ENCODE peak calls at places on chromosomes 12 and 14, in six cellular contexts. Z is gastrocnemius medialis, I is RWPE1, M is iPS DF 6.9, V is K562, S is MCF 10A. A is an unnamed sample.

GRCh38 chr12:124496584-124496983 is 70.8 kb downstream of the NCOR2 start:
- DNase-seq in M (no peak), S (no peak), I (peak; percentile 83), V (peak; percentile 92), Z (no peak), A (no peak)

GRCh38 chr14:93980464-93981201 is 4.3 kb upstream of the ASB2 start:
- DNase-seq in V (no peak), Z (peak; percentile 99), I (no peak), S (peak; percentile 27), M (no peak), A (no peak)

GRCh38 chr14:41607966-41608663 is 1.4 kb downstream of the LRFN5 start:
- DNase-seq in I (no peak), Z (no peak), S (no peak), V (no peak), M (no peak), A (no peak)

GRCh38 chr12:51626115-51626514 is 35.1 kb downstream of the SCN8A start:
- DNase-seq in M (no peak), S (no peak), I (no peak), Z (no peak), V (no peak), A (no peak)

GRCh38 chr12:53208877-53209463 is 1.9 kb upstream of the ITGB7 start:
- DNase-seq in S (no peak), V (no peak), Z (no peak), I (no peak), M (no peak), A (no peak)

GRCh38 chr14:74380845-74381244 is 32.6 kb downstream of the VRTN start:
- DNase-seq in I (no peak), V (no peak), M (no peak), S (no peak), Z (no peak), A (no peak)

GRCh38 chr12:19518209-19518608 is 78.9 kb downstream of the AEBP2 start:
- DNase-seq in V (no peak), M (no peak), S (no peak), Z (no peak), I (no peak), A (no peak)

GRCh38 chr12:115383668-115384067 is 699.7 kb upstream of the TBX3 start:
- DNase-seq in M (no peak), Z (peak; percentile 19), V (no peak), I (peak; percentile 88), S (peak; percentile 97), A (peak; percentile 53)

GRCh38 chr12:89565002-89565401 is 39.2 kb upstream of the POC1B start:
- DNase-seq in Z (no peak), M (no peak), S (no peak), V (no peak), I (no peak), A (no peak)

GRCh38 chr14:105168979-105169507 is 467 bp upstream of the JAG2 start:
- DNase-seq in S (no peak), M (peak; percentile 37), I (no peak), Z (no peak), V (peak; percentile 82), A (no peak)

GRCh38 chr12:116780942-116781341 is 42.8 kb downstream of the RNFT2 start:
- DNase-seq in I (no peak), M (no peak), S (no peak), V (no peak), Z (no peak), A (no peak)

GRCh38 chr12:5335059-5335458 is 96.8 kb upstream of the NTF3 start:
- DNase-seq in Z (no peak), M (no peak), V (no peak), I (no peak), S (no peak), A (no peak)

GRCh38 chr14:72708708-72709475 is 185.0 kb downstream of the DPF3 start:
- DNase-seq in V (no peak), S (peak; percentile 18), Z (no peak), I (peak; percentile 11), M (no peak), A (peak; percentile 33)

GRCh38 chr12:54725233-54725843 is 77.2 kb upstream of the DCD start:
- DNase-seq in S (peak; percentile 30), I (peak; percentile 12), M (peak; percentile 31), Z (no peak), V (peak; percentile 14), A (peak; percentile 36)

GRCh38 chr14:104690266-104690711 is 871 bp downstream of the INF2 start:
- DNase-seq in I (no peak), Z (no peak), M (no peak), V (no peak), S (peak; percentile 23), A (no peak)

GRCh38 chr14:54040851-54041250 is 84.2 kb upstream of the BMP4 start:
- DNase-seq in V (no peak), I (peak; percentile 5), S (no peak), M (no peak), Z (no peak), A (peak; percentile 33)

GRCh38 chr12:76137611-76138010 is 53.1 kb upstream of the NAP1L1 start:
- DNase-seq in V (no peak), M (no peak), Z (no peak), S (no peak), I (no peak), A (no peak)

GRCh38 chr12:41019461-41019860 is 168.7 kb upstream of the PDZRN4 start:
- DNase-seq in I (no peak), M (no peak), S (no peak), Z (no peak), V (no peak), A (no peak)

GRCh38 chr14:24944800-24945199 is 105.1 kb downstream of the STXBP6 start:
- DNase-seq in V (no peak), Z (no peak), M (no peak), I (no peak), S (no peak), A (no peak)

GRCh38 chr12:67705394-67706370 is 57.1 kb downstream of the DYRK2 start:
- DNase-seq in V (no peak), I (no peak), M (no peak), Z (peak; percentile 75), S (peak; percentile 71), A (peak; percentile 92)

GRCh38 chr12:116157845-116158267 is 119.6 kb downstream of the MED13L start:
- DNase-seq in V (no peak), Z (no peak), I (no peak), M (no peak), S (no peak), A (no peak)

GRCh38 chr12:1896964-1897363 is 21.5 kb downstream of the CACNA2D4 start:
- DNase-seq in M (no peak), V (no peak), I (no peak), Z (no peak), S (no peak), A (no peak)

GRCh38 chr14:83163016-83163415 is 1629.4 kb upstream of the SEL1L start:
- DNase-seq in Z (no peak), V (no peak), M (no peak), I (no peak), S (no peak), A (peak; percentile 47)